ENCODE peak calls at places on chromosomes 12 and 14, in seven cellular contexts. X is left kidney; A is AML-193; O is activated T-helper 1 cell treated with anti-CD3 and anti-CD28 coated beads, Interleukin-2, amount 50 U/mL, for 16 hours; P is activated CD4-positive, alpha-beta T cell treated with anti-CD3 and anti-CD28 coated beads, Interleukin-2, amount 50 U/mL, for 4 hours; C is fibroblast of the aortic adventitia; E is progenitor cell of endocrine pancreas. K is an unnamed sample.

GRCh38 chr12:95723693-95724384 is 66.7 kb downstream of the NTN4 start:
- DNase-seq in X (no peak), A (no peak), O (no peak), P (no peak), C (peak; percentile 13), E (no peak), K (peak; percentile 34)

GRCh38 chr14:95362180-95362494 is 42.4 kb upstream of the CLMN start:
- DNase-seq in X (peak; percentile 42), A (no peak), O (no peak), P (no peak), C (no peak), E (no peak), K (no peak)

GRCh38 chr12:88934163-88934747 is 354.0 kb upstream of the KITLG start:
- DNase-seq in X (peak; percentile 39), A (no peak), O (no peak), P (no peak), C (peak; percentile 48), E (no peak), K (peak; percentile 24)

GRCh38 chr12:121364657-121365265 is 12.6 kb upstream of the ANAPC5 start:
- DNase-seq in X (no peak), A (peak; percentile 37), O (no peak), P (no peak), C (peak; percentile 35), E (no peak), K (peak; percentile 54)

GRCh38 chr14:28780843-28781503 is 14.4 kb downstream of the FOXG1 start:
- DNase-seq in X (peak; percentile 6), A (no peak), O (no peak), P (no peak), C (no peak), E (no peak), K (no peak)

GRCh38 chr12:55842681-55843429 is at the start of gene MMP19:
- DNase-seq in X (no peak), A (no peak), O (no peak), P (no peak), C (peak; percentile 83), E (no peak), K (peak; percentile 89)

GRCh38 chr14:53180272-53181221 is 27.4 kb upstream of the DDHD1 start:
- DNase-seq in X (peak; percentile 24), A (no peak), O (no peak), P (peak; percentile 19), C (peak; percentile 22), E (no peak), K (peak; percentile 47)

GRCh38 chr12:104910196-104910840 is 47.8 kb downstream of the SLC41A2 start:
- DNase-seq in X (no peak), A (no peak), O (no peak), P (no peak), C (peak; percentile 83), E (no peak), K (peak; percentile 64)

GRCh38 chr14:74478996-74479635 is 14.0 kb downstream of the NPC2 start:
- DNase-seq in X (peak; percentile 55), A (no peak), O (no peak), P (no peak), C (peak; percentile 49), E (no peak), K (peak; percentile 53)

GRCh38 chr14:49769171-49769570 is 1.2 kb downstream of the KLHDC2 start:
- DNase-seq in X (no peak), A (no peak), O (no peak), P (no peak), C (peak; percentile 63), E (no peak), K (peak; percentile 70)

GRCh38 chr12:13383379-13383778 is 186.9 kb downstream of the EMP1 start:
- DNase-seq in X (no peak), A (no peak), O (no peak), P (no peak), C (no peak), E (peak; percentile 4), K (no peak)

GRCh38 chr12:29616664-29617409 is 119.4 kb upstream of the OVCH1 start:
- DNase-seq in X (no peak), A (no peak), O (no peak), P (no peak), C (peak; percentile 60), E (no peak), K (peak; percentile 97)

GRCh38 chr12:38282886-38283285 is 33.7 kb upstream of the ALG10B start:
- DNase-seq in X (no peak), A (no peak), O (no peak), P (no peak), C (no peak), E (no peak), K (no peak)

GRCh38 chr12:124497658-124498057 is 69.8 kb downstream of the NCOR2 start:
- DNase-seq in X (peak; percentile 73), A (no peak), O (no peak), P (no peak), C (peak; percentile 85), E (no peak), K (peak; percentile 96)

GRCh38 chr14:54259821-54260220 is 137.0 kb upstream of the CDKN3 start:
- DNase-seq in X (peak; percentile 34), A (no peak), O (no peak), P (no peak), C (no peak), E (no peak), K (no peak)

GRCh38 chr12:121579190-121579791 is 1.5 kb downstream of the KDM2B start:
- DNase-seq in X (peak; percentile 80), A (no peak), O (no peak), P (peak; percentile 6), C (no peak), E (peak; percentile 13), K (peak; percentile 24)

GRCh38 chr14:103191856-103192835 is 68.9 kb downstream of the TNFAIP2 start:
- DNase-seq in X (no peak), A (no peak), O (no peak), P (no peak), C (peak; percentile 17), E (no peak), K (no peak)

GRCh38 chr12:2682301-2683282 is 112.2 kb upstream of the FKBP4 start:
- DNase-seq in X (peak; percentile 88), A (peak; percentile 67), O (no peak), P (peak; percentile 21), C (peak; percentile 42), E (no peak), K (peak; percentile 53)

GRCh38 chr14:80762829-80763228 is 178.7 kb downstream of the CEP128 start:
- DNase-seq in X (no peak), A (no peak), O (no peak), P (no peak), C (no peak), E (no peak), K (no peak)

GRCh38 chr12:47078733-47079364 is 572 bp upstream of the PCED1B start:
- DNase-seq in X (peak; percentile 62), A (no peak), O (no peak), P (peak; percentile 26), C (no peak), E (no peak), K (peak; percentile 18)

GRCh38 chr14:83071888-83072501 is 1538.3 kb upstream of the SEL1L start:
- DNase-seq in X (peak; percentile 22), A (peak; percentile 70), O (no peak), P (no peak), C (no peak), E (no peak), K (peak; percentile 17)

GRCh38 chr14:23861666-23862065 is 91.9 kb upstream of the DHRS4 start:
- DNase-seq in X (peak; percentile 31), A (no peak), O (no peak), P (no peak), C (peak; percentile 10), E (no peak), K (peak; percentile 2)

GRCh38 chr12:53103860-53104305 is 597 bp downstream of the SOAT2 start:
- DNase-seq in X (peak; percentile 7), A (peak; percentile 89), O (no peak), P (no peak), C (no peak), E (no peak), K (peak; percentile 14)

GRCh38 chr14:21267886-21268611 is 1.2 kb downstream of the HNRNPC start:
- DNase-seq in X (peak; percentile 47), A (no peak), O (no peak), P (no peak), C (peak; percentile 63), E (no peak), K (peak; percentile 32)

GRCh38 chr12:69052613-69053408 is 119.8 kb upstream of the CPM start:
- DNase-seq in X (peak; percentile 47), A (no peak), O (no peak), P (peak; percentile 23), C (peak; percentile 91), E (no peak), K (peak; percentile 94)

K was measured in cardiac fibroblast.